ENCODE peak calls at places on chromosomes 7 and 10, in seven cellular contexts. H is cardiac fibroblast, D is psoas muscle, B is fibroblast of the aortic adventitia, Z is pancreas, Q is kidney, R is tibial artery. P is an unnamed sample.

GRCh38 chr7:46322937-46323336 is 401.9 kb upstream of the IGFBP3 start:
- DNase-seq in H (no peak), D (no peak), B (no peak), Z (no peak), Q (no peak), R (no peak), P (no peak)

GRCh38 chr7:68789597-68789996 is 808.7 kb upstream of the AUTS2 start:
- DNase-seq in H (no peak), D (no peak), B (no peak), Z (no peak), Q (no peak), R (no peak), P (no peak)

GRCh38 chr10:22185586-22185985 is 32.2 kb downstream of the EBLN1 start:
- DNase-seq in H (no peak), D (no peak), B (no peak), Z (no peak), Q (no peak), R (no peak), P (no peak)

GRCh38 chr7:87416682-87417587 is 58.5 kb downstream of the ABCB4 start:
- DNase-seq in H (peak), D (peak), B (peak), Z (no peak), Q (no peak), R (peak), P (peak)

GRCh38 chr7:116354546-116355422 is 144.4 kb downstream of the TES start:
- DNase-seq in H (peak), D (peak), B (peak), Z (peak), Q (peak), R (peak), P (peak)

GRCh38 chr10:133252223-133252552 is 14.5 kb downstream of the VENTX start:
- DNase-seq in H (no peak), D (no peak), B (no peak), Z (no peak), Q (no peak), R (no peak), P (no peak)

GRCh38 chr7:47587976-47588375 is 6.1 kb upstream of the TNS3 start:
- DNase-seq in H (no peak), D (no peak), B (no peak), Z (no peak), Q (no peak), R (no peak), P (no peak)

GRCh38 chr10:77563638-77564270 is 73.9 kb downstream of the KCNMA1 start:
- DNase-seq in H (no peak), D (no peak), B (no peak), Z (no peak), Q (no peak), R (no peak), P (no peak)

GRCh38 chr7:151711906-151712771 is 164.8 kb downstream of the PRKAG2 start:
- DNase-seq in H (no peak), D (no peak), B (no peak), Z (no peak), Q (no peak), R (no peak), P (no peak)

GRCh38 chr10:121138112-121138860 is 287.1 kb downstream of the WDR11 start:
- DNase-seq in H (no peak), D (no peak), B (no peak), Z (no peak), Q (no peak), R (no peak), P (no peak)

GRCh38 chr10:70562036-70562710 is 40.4 kb downstream of the PRF1 start:
- DNase-seq in H (no peak), D (no peak), B (no peak), Z (no peak), Q (peak), R (no peak), P (no peak)

GRCh38 chr7:142636751-142637150 is 112.5 kb upstream of the PRSS1 start:
- DNase-seq in H (no peak), D (no peak), B (no peak), Z (no peak), Q (no peak), R (no peak), P (no peak)

GRCh38 chr7:28054531-28055160 is 125.9 kb downstream of the JAZF1 start:
- DNase-seq in H (no peak), D (no peak), B (no peak), Z (no peak), Q (no peak), R (no peak), P (no peak)

GRCh38 chr10:7538970-7539694 is 127.6 kb downstream of the ITIH5 start:
- DNase-seq in H (no peak), D (no peak), B (no peak), Z (no peak), Q (no peak), R (no peak), P (no peak)

GRCh38 chr7:37208528-37208927 is 240.1 kb downstream of the ELMO1 start:
- DNase-seq in H (peak), D (peak), B (peak), Z (no peak), Q (no peak), R (peak), P (peak)

GRCh38 chr10:35451103-35452016 is 115.1 kb downstream of the CCNY start:
- DNase-seq in H (peak), D (no peak), B (peak), Z (no peak), Q (no peak), R (no peak), P (no peak)

GRCh38 chr10:16644146-16644545 is 122.5 kb upstream of the C1QL3 start:
- DNase-seq in H (peak), D (no peak), B (peak), Z (no peak), Q (no peak), R (no peak), P (peak)

GRCh38 chr10:110528224-110528997 is 30.7 kb downstream of the DUSP5 start:
- DNase-seq in H (peak), D (no peak), B (peak), Z (no peak), Q (no peak), R (no peak), P (no peak)

GRCh38 chr7:50728184-50728583 is 54.5 kb downstream of the GRB10 start:
- DNase-seq in H (peak), D (no peak), B (peak), Z (no peak), Q (no peak), R (no peak), P (peak)

GRCh38 chr10:124533266-124533665 is 71.6 kb downstream of the LHPP start:
- DNase-seq in H (no peak), D (no peak), B (no peak), Z (no peak), Q (no peak), R (no peak), P (no peak)

GRCh38 chr7:7972128-7972527 is 3.5 kb downstream of the GLCCI1 start:
- DNase-seq in H (no peak), D (no peak), B (no peak), Z (no peak), Q (no peak), R (no peak), P (no peak)

GRCh38 chr7:135238112-135238744 is 4.6 kb downstream of the STRA8 start:
- DNase-seq in H (no peak), D (no peak), B (no peak), Z (no peak), Q (no peak), R (no peak), P (no peak)

GRCh38 chr7:78768859-78769258 is 684.6 kb downstream of the MAGI2 start:
- DNase-seq in H (no peak), D (no peak), B (peak), Z (no peak), Q (no peak), R (no peak), P (peak)
- TF ChIP-seq CTCF in H (no peak), D (no peak), B (no peak), Z (no peak), Q (no peak), R (no peak), P (no peak)

DNA sequence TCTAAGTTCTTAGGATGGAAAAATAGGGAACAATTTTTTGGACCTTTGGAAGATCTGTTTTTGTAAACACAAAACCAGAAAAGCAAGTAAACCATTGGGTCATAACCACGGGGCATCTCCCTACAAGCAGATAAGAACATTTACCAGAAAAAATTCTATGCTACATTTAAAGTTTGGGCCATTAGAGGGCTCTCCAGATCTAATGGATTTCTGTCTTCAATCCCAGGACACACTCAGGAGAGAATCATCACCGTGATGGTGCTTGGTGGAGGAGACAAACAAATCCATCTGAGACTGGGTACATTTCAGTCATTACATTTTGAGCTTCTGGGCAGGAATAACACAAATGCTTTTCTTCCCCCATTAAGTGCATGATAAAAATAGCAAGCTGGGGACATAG is 178.4 kb upstream of the TARP start:
- DNase-seq in H (peak), D (no peak), B (peak), Z (no peak), Q (no peak), R (no peak), P (peak)
- TF ChIP-seq CTCF in H (peak), D (no peak), B (peak), Z (no peak), Q (no peak), R (no peak), P (peak)

DNA sequence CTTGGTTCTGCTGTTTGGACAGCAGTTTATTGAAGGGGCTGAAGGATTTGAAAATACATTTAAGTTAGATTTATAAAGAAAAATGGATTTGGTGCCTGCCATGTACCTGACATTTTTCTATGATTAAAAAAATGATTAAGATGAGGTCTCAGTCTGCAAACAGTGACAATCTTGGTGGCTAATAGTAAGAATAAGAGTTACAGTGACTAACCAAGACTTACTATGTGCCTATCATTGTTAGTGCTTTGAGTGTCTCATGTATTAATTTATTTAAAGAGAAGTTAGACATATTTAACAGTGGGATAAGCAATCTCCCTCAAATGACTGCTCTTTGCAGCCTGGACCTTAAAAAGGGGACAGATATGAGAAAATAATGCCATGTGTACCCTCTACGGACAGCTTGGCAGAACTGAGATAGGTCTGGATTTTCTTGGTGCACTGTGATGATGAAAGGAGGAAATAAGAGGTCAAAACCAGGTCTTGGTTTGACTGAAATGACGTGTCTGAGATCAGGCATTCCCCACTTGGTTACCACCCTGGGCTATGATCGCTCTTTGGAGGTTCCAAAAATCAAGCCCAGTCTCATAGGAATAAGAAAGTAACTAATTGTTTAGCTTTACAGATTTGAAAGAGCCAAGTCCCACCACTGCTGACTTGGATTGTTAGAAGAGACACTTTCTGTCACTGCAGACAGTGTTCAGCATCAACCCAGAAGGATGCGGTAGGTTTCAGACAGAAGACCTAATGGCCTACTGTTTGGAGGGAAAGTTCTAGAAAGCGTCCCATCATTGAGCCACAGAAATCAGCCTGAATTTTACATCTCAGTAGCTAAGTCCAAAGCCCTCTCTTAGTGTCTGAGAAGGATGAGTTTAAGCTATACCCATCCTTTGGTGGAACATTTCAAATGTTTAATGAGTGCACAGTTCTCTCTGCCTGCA is 2.1 kb downstream of the CASP7 start:
- DNase-seq in H (peak), D (no peak), B (peak), Z (no peak), Q (no peak), R (no peak), P (no peak)
- TF ChIP-seq CTCF in H (no peak), D (no peak), B (no peak), Z (no peak), Q (no peak), R (no peak), P (no peak)

GRCh38 chr10:104322416-104322782 is 15.9 kb downstream of the ITPRIP start:
- DNase-seq in H (no peak), D (no peak), B (no peak), Z (no peak), Q (peak), R (peak), P (no peak)
- TF ChIP-seq CTCF in H (no peak), D (no peak), B (no peak), Z (no peak), Q (no peak), R (no peak), P (no peak)

GRCh38 chr7:149753370-149754233 is 19.8 kb downstream of the ZNF467 start:
- DNase-seq in H (peak), D (no peak), B (peak), Z (peak), Q (no peak), R (no peak), P (no peak)
- TF ChIP-seq CTCF in H (peak), D (peak), B (peak), Z (peak), Q (peak), R (peak), P (peak)

P was measured in HFFc6.